ENCODE peak calls at places on chromosomes 3 and 15, in six cellular contexts. H is left lung, D is ovary, F is lower leg skin, I is cardiac fibroblast, K is AG10803. U is an unnamed sample.

GRCh38 chr3:17057316-17057715 is 172.6 kb downstream of the PLCL2 start:
- DNase-seq in H (no peak), D (no peak), F (no peak), I (peak), K (peak), U (peak)

GRCh38 chr3:29759443-29760033 is 478.7 kb downstream of the RBMS3 start:
- DNase-seq in H (no peak), D (no peak), F (no peak), I (peak), K (peak), U (peak)

GRCh38 chr3:64895095-64895494 is 207.3 kb upstream of the ADAMTS9 start:
- DNase-seq in H (no peak), D (no peak), F (no peak), I (no peak), K (no peak), U (no peak)

GRCh38 chr3:40719660-40720287 is 195.0 kb downstream of the ZNF621 start:
- DNase-seq in H (no peak), D (no peak), F (no peak), I (peak), K (no peak), U (peak)

GRCh38 chr3:196218155-196218712 is 1.9 kb downstream of the SLC51A start:
- DNase-seq in H (no peak), D (no peak), F (no peak), I (no peak), K (no peak), U (no peak)

GRCh38 chr3:192062186-192062585 is 601.2 kb downstream of the PYDC2 start:
- DNase-seq in H (no peak), D (no peak), F (no peak), I (no peak), K (no peak), U (peak)

GRCh38 chr15:95458736-95459135 is 871.8 kb upstream of the NR2F2 start:
- DNase-seq in H (no peak), D (no peak), F (no peak), I (peak), K (no peak), U (peak)

GRCh38 chr3:114606336-114606735 is 312.5 kb downstream of the TIGIT start:
- DNase-seq in H (no peak), D (no peak), F (no peak), I (no peak), K (no peak), U (no peak)

GRCh38 chr3:105827959-105828358 is 40.9 kb downstream of the CBLB start:
- DNase-seq in H (no peak), D (peak), F (no peak), I (peak), K (peak), U (peak)

GRCh38 chr3:177554900-177555759 is 357.8 kb upstream of the TBL1XR1 start:
- DNase-seq in H (peak), D (no peak), F (no peak), I (peak), K (peak), U (peak)

GRCh38 chr3:120678984-120679383 is 3.1 kb downstream of the HGD start:
- DNase-seq in H (no peak), D (no peak), F (no peak), I (no peak), K (no peak), U (no peak)

GRCh38 chr15:47820780-47821319 is 103.5 kb downstream of the SEMA6D start:
- DNase-seq in H (no peak), D (no peak), F (no peak), I (peak), K (peak), U (peak)

GRCh38 chr3:14462738-14463137 is 60.3 kb downstream of the SLC6A6 start:
- DNase-seq in H (no peak), D (no peak), F (no peak), I (no peak), K (no peak), U (no peak)

GRCh38 chr3:11807651-11808050 is 39.0 kb downstream of the TAMM41 start:
- DNase-seq in H (no peak), D (no peak), F (no peak), I (no peak), K (peak), U (peak)

GRCh38 chr15:101328001-101328400 is 33.0 kb upstream of the SNRPA1 start:
- DNase-seq in H (no peak), D (no peak), F (no peak), I (no peak), K (no peak), U (no peak)

GRCh38 chr3:130014526-130014925 is 40.0 kb downstream of the TRH start:
- DNase-seq in H (no peak), D (no peak), F (no peak), I (peak), K (peak), U (peak)

GRCh38 chr15:66053991-66054390 is 184.7 kb downstream of the RAB11A start:
- DNase-seq in H (no peak), D (no peak), F (no peak), I (no peak), K (no peak), U (no peak)

GRCh38 chr3:146099316-146099715 is 61.7 kb downstream of the PLOD2 start:
- DNase-seq in H (no peak), D (no peak), F (no peak), I (no peak), K (no peak), U (no peak)

GRCh38 chr15:71568226-71568625 is 242.1 kb upstream of the NR2E3 start:
- DNase-seq in H (no peak), D (no peak), F (no peak), I (no peak), K (no peak), U (no peak)

GRCh38 chr3:73786346-73786807 is 161.6 kb upstream of the PDZRN3 start:
- DNase-seq in H (no peak), D (no peak), F (peak), I (peak), K (peak), U (peak)

GRCh38 chr15:90015749-90016148 is 14.6 kb downstream of the ZNF710 start:
- DNase-seq in H (peak), D (no peak), F (peak), I (no peak), K (no peak), U (peak)

GRCh38 chr3:31043184-31043819 is 148.8 kb upstream of the GADL1 start:
- DNase-seq in H (no peak), D (no peak), F (no peak), I (peak), K (peak), U (peak)

GRCh38 chr3:29283297-29283681 is 2.4 kb downstream of the RBMS3 start:
- DNase-seq in H (no peak), D (no peak), F (no peak), I (peak), K (peak), U (no peak)

GRCh38 chr3:149473314-149473990 is 1.0 kb upstream of the TM4SF4 start:
- DNase-seq in H (peak), D (peak), F (no peak), I (peak), K (peak), U (peak)

GRCh38 chr3:132629928-132630327 is 29.7 kb downstream of the ACAD11 start:
- DNase-seq in H (no peak), D (no peak), F (no peak), I (peak), K (peak), U (peak)

GRCh38 chr3:46642971-46643370 is 30.6 kb downstream of the FAM240A start:
- DNase-seq in H (no peak), D (no peak), F (no peak), I (no peak), K (no peak), U (no peak)

GRCh38 chr3:171936231-171936841 is 93.2 kb downstream of the TMEM212 start:
- DNase-seq in H (peak), D (no peak), F (no peak), I (peak), K (peak), U (peak)

GRCh38 chr15:58770519-58770856 is 614 bp upstream of the MINDY2 start:
- DNase-seq in H (no peak), D (no peak), F (no peak), I (peak), K (peak), U (peak)

GRCh38 chr15:76140069-76140454 is 80.3 kb downstream of the TMEM266 start:
- DNase-seq in H (no peak), D (no peak), F (peak), I (peak), K (no peak), U (no peak)

GRCh38 chr15:52780172-52780980 is 9.8 kb downstream of the ONECUT1 start:
- DNase-seq in H (no peak), D (no peak), F (no peak), I (peak), K (peak), U (peak)

GRCh38 chr15:69860921-69861320 is 236.8 kb downstream of the TLE3 start:
- DNase-seq in H (no peak), D (no peak), F (no peak), I (no peak), K (no peak), U (no peak)

GRCh38 chr15:82128401-82129143 is 82.8 kb upstream of the MEX3B start:
- DNase-seq in H (no peak), D (no peak), F (no peak), I (no peak), K (peak), U (no peak)

GRCh38 chr15:82585072-82585471 is 44.8 kb upstream of the RPS17 start:
- DNase-seq in H (no peak), D (no peak), F (no peak), I (peak), K (peak), U (peak)

GRCh38 chr3:150699068-150699635 is 4.6 kb downstream of the ERICH6 start:
- DNase-seq in H (no peak), D (no peak), F (no peak), I (peak), K (peak), U (peak)

GRCh38 chr3:95297586-95297985 is 1234.7 kb downstream of the NSUN3 start:
- DNase-seq in H (no peak), D (no peak), F (no peak), I (no peak), K (no peak), U (no peak)

GRCh38 chr3:9105421-9105820 is 142.1 kb upstream of the RAD18 start:
- DNase-seq in H (no peak), D (no peak), F (peak), I (no peak), K (no peak), U (peak)

DNA sequence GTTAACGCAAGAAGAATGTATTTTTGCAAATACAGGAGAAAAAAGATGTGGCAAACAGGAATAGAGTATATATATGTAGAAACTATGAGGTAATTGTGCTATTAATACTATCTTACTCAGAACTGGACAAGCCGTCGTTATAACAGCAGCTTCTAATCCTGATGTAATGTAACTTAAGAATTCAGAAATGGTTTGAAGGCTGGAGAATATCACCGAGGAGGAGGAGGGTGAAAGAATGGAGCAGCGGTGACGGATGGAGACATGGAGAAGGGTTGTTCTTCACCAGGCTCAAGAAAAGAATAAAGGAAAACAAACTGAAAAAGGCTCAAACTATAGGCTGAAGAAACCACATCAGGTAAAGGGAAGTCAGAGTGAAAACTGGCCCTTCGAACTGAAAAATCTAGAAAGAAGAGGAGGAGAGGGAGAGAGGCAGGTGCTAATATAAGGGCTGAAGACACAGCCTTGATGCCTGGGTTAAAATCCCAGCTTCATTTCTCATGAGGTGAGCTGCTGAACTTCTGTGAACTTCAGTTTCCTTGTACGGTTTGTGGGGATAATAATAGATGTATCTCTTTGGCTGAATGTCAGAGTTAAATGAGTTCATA is 44.0 kb downstream of the GOLIM4 start:
- DNase-seq in H (no peak), D (no peak), F (no peak), I (peak), K (peak), U (peak)
- H3K4me3 ChIP-seq in H (no peak), D (no peak), F (no peak), I (no peak), K (no peak), U (no peak)

GRCh38 chr15:97072560-97072959 is 742.1 kb downstream of the NR2F2 start:
- DNase-seq in H (no peak), D (no peak), F (no peak), I (no peak), K (no peak), U (no peak)
- TF ChIP-seq CTCF in H (no peak), D (no peak), F (no peak), I (no peak), K (no peak), U (no peak)

DNA sequence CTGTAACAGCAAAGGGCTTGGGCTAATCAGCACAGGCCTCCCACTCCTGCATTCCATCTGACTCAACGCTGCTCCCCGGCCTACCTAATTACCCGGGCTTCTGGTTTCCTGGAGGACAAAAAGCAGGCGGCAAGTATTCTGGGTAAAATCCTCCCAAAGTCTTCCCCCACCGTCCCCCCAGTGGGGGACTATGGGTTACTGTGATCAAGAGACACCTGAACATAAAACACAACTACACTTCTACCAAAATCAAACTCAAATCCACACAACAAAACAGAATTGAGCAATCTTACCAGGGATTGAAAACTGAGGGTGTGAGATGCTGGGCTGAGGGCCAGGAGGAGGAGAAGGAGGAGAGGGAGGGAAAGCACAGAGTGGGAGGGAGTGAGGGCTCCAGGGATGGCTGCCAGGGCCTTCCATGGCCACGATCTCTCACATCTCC is 8.9 kb upstream of the NCKIPSD start:
- DNase-seq in H (peak), D (peak), F (peak), I (peak), K (peak), U (peak)
- H3K4me3 ChIP-seq in H (no peak), D (peak), F (peak), I (peak), K (peak), U (peak)

GRCh38 chr3:57862894-57863293 is 106.8 kb downstream of the SLMAP start:
- DNase-seq in H (no peak), D (no peak), F (no peak), I (no peak), K (no peak), U (no peak)

GRCh38 chr3:57863380-57863779 is 107.3 kb downstream of the SLMAP start:
- DNase-seq in H (no peak), D (no peak), F (no peak), I (no peak), K (no peak), U (no peak)

DNA sequence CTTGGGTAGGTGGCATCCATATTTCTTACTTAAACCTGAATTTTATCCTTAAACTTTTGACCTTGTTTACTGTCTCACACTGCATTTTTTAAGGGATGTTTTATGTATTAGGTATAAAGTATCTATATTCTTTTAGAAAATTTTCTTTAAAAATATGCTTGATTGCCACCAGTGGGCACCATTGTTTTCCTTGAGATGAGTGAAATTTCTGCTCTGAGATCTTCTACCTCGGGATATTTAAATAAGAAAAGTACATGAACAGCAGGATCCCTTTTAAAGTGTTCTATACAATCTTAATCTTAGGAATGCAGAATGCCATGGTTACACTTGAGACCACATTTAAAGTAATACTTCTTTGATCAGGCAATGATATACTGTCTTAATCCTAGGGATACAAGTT is 108.7 kb downstream of the SLMAP start:
- DNase-seq in H (no peak), D (no peak), F (no peak), I (peak), K (peak), U (peak)
- TF ChIP-seq CTCF in H (peak), D (no peak), F (no peak), I (peak), K (peak), U (peak)

GRCh38 chr3:111967651-111968274 is 11.1 kb upstream of the ABHD10 start:
- DNase-seq in H (peak), D (peak), F (peak), I (peak), K (peak), U (peak)
- H3K4me3 ChIP-seq in H (no peak), D (no peak), F (no peak), I (no peak), K (no peak), U (no peak)

U was measured in fibroblast of mammary gland.